ENCODE peak calls at places on chromosomes 12 and 14, in seven cellular contexts. O is non-pigmented ciliary epithelial cell, T is epithelial cell of prostate, K is lower lobe of right lung, H is ovary, X is dorsolateral prefrontal cortex, E is iris pigment epithelial cell. A is an unnamed sample.

GRCh38 chr12:39157696-39158342 is 252.4 kb upstream of the CPNE8 start:
- DNase-seq in O (no peak), T (no peak), K (no peak), H (peak; percentile 20), X (no peak), E (peak; percentile 3), A (peak; percentile 40)

GRCh38 chr12:1592444-1593231 is 1.7 kb downstream of the FBXL14 start:
- DNase-seq in O (no peak), T (no peak), K (peak; percentile 47), H (no peak), X (peak; percentile 70), E (peak; percentile 74), A (peak; percentile 56)

GRCh38 chr14:22781606-22782000 is 15.1 kb downstream of the OXA1L start:
- DNase-seq in O (no peak), T (no peak), K (no peak), H (no peak), X (no peak), E (peak; percentile 19), A (no peak)

GRCh38 chr12:132581348-132582057 is 28.9 kb downstream of the LRCOL1 start:
- DNase-seq in O (no peak), T (no peak), K (no peak), H (no peak), X (no peak), E (no peak), A (no peak)

GRCh38 chr12:75779891-75780501 is 251.6 kb downstream of the PHLDA1 start:
- DNase-seq in O (no peak), T (no peak), K (no peak), H (no peak), X (no peak), E (no peak), A (no peak)

GRCh38 chr12:122517877-122518276 is 8.9 kb downstream of the RSRC2 start:
- DNase-seq in O (peak; percentile 91), T (no peak), K (no peak), H (peak; percentile 33), X (no peak), E (peak; percentile 99), A (peak; percentile 85)

GRCh38 chr14:95260537-95261440 is 58.9 kb downstream of the CLMN start:
- DNase-seq in O (peak; percentile 87), T (peak; percentile 44), K (no peak), H (no peak), X (no peak), E (peak; percentile 85), A (no peak)

GRCh38 chr12:67794151-67794550 is 145.6 kb downstream of the DYRK2 start:
- DNase-seq in O (no peak), T (no peak), K (no peak), H (no peak), X (no peak), E (peak; percentile 67), A (no peak)

GRCh38 chr12:103973909-103974308 is 8.2 kb downstream of the TDG start:
- DNase-seq in O (no peak), T (no peak), K (no peak), H (no peak), X (no peak), E (no peak), A (no peak)

GRCh38 chr12:69527506-69528272 is 57.5 kb downstream of the FRS2 start:
- DNase-seq in O (peak; percentile 60), T (peak; percentile 49), K (no peak), H (no peak), X (no peak), E (peak; percentile 93), A (no peak)

GRCh38 chr14:39232554-39233415 is 930 bp upstream of the MIA2 start:
- DNase-seq in O (peak; percentile 64), T (no peak), K (no peak), H (no peak), X (no peak), E (peak; percentile 93), A (no peak)

GRCh38 chr12:112664569-112664968 is 127.0 kb upstream of the RPH3A start:
- DNase-seq in O (no peak), T (no peak), K (no peak), H (no peak), X (no peak), E (peak; percentile 6), A (no peak)

GRCh38 chr12:26938660-26939185 is 453 bp downstream of the FGFR1OP2 start:
- DNase-seq in O (no peak), T (no peak), K (no peak), H (no peak), X (no peak), E (no peak), A (no peak)

GRCh38 chr14:76678244-76678643 is 83.0 kb upstream of the VASH1 start:
- DNase-seq in O (no peak), T (no peak), K (no peak), H (no peak), X (no peak), E (no peak), A (no peak)

GRCh38 chr14:63205850-63206249 is 1.6 kb downstream of the RHOJ start:
- DNase-seq in O (no peak), T (no peak), K (no peak), H (no peak), X (no peak), E (no peak), A (no peak)

GRCh38 chr12:94586589-94587259 is 63.6 kb downstream of the TMCC3 start:
- DNase-seq in O (peak; percentile 18), T (no peak), K (no peak), H (no peak), X (no peak), E (peak; percentile 74), A (no peak)